ENCODE peak calls at places on chromosomes 13 and 19, in ten cellular contexts. K is body of pancreas, J is A549, X is WTC11, M is activated B cell treated with CpG ODN at 0.5 μM for 24 hours, E is endodermal cell, B is fibroblast of mammary gland, T is tibial artery, Y is fibroblast of the aortic adventitia, W is left ventricle myocardium inferior. F is an unnamed sample.

GRCh38 chr13:48602296-48603040 is 51.3 kb upstream of the CYSLTR2 start:
- DNase-seq in E (no peak), Y (no peak), J (no peak), T (no peak), K (no peak), M (no peak), W (no peak), B (no peak), X (no peak), F (no peak)

GRCh38 chr13:82803341-82803740 is 1078.9 kb downstream of the SLITRK1 start:
- DNase-seq in T (no peak), W (no peak), E (no peak), Y (peak; percentile 7), J (no peak), K (no peak), M (no peak), B (peak; percentile 35), X (no peak), F (no peak)

GRCh38 chr13:41490616-41491015 is 33.3 kb downstream of the RGCC start:
- DNase-seq in B (no peak), J (no peak), Y (no peak), X (no peak), W (no peak), T (no peak), K (no peak), E (no peak), M (no peak), F (no peak)

GRCh38 chr13:23558675-23559536 is 11.3 kb upstream of the TNFRSF19 start:
- DNase-seq in B (peak; percentile 89), E (no peak), Y (peak; percentile 93), M (no peak), T (no peak), K (no peak), J (peak; percentile 80), W (peak; percentile 57), X (no peak), F (peak; percentile 25)

GRCh38 chr13:97387487-97388353 is 46.2 kb upstream of the RAP2A start:
- DNase-seq in K (no peak), W (no peak), B (no peak), X (no peak), E (no peak), T (no peak), J (no peak), Y (no peak), M (no peak), F (no peak)

GRCh38 chr19:33374406-33374703 is 846 bp downstream of the CEBPG start:
- DNase-seq in Y (peak; percentile 53), J (no peak), T (no peak), E (no peak), X (no peak), B (no peak), K (peak; percentile 50), M (no peak), W (no peak), F (no peak)

GRCh38 chr13:44523176-44524017 is 52.7 kb downstream of the TSC22D1 start:
- DNase-seq in B (peak; percentile 52), K (peak; percentile 20), M (no peak), Y (peak; percentile 75), W (no peak), X (no peak), T (no peak), E (no peak), J (peak; percentile 61), F (no peak)

GRCh38 chr19:771332-771785 is 20.4 kb downstream of the MISP start:
- DNase-seq in X (no peak), W (no peak), T (no peak), K (no peak), B (peak; percentile 55), E (peak; percentile 66), Y (peak; percentile 47), M (no peak), J (peak; percentile 81), F (peak; percentile 43)

GRCh38 chr19:36255316-36255715 is 40.4 kb downstream of the ZNF146 start:
- DNase-seq in T (no peak), W (no peak), B (no peak), Y (no peak), X (no peak), K (no peak), E (no peak), J (no peak), M (no peak), F (no peak)

GRCh38 chr19:11012507-11012906 is 51.7 kb downstream of the SMARCA4 start:
- DNase-seq in T (no peak), M (no peak), K (no peak), J (no peak), Y (no peak), W (no peak), X (no peak), E (no peak), B (no peak), F (no peak)

GRCh38 chr13:109667754-109668360 is 118.5 kb downstream of the IRS2 start:
- DNase-seq in X (no peak), J (no peak), E (no peak), W (no peak), T (no peak), K (no peak), B (no peak), Y (no peak), M (no peak), F (no peak)

GRCh38 chr13:112960671-112961070 is 8.3 kb upstream of the MCF2L start:
- DNase-seq in T (peak; percentile 34), B (no peak), Y (no peak), K (no peak), M (no peak), E (no peak), J (no peak), X (no peak), W (no peak), F (no peak)
- TF ChIP-seq CTCF in T (no peak), B (no peak), Y (no peak), K (no peak), M (no peak), E (no peak), J (no peak), X (no peak), W (no peak), F (no peak)

GRCh38 chr19:15452111-15453047 is 2.6 kb upstream of the WIZ start:
- DNase-seq in Y (peak; percentile 71), K (peak; percentile 92), W (peak; percentile 91), T (peak; percentile 95), B (peak; percentile 82), J (peak; percentile 86), M (no peak), X (peak; percentile 99), E (peak; percentile 99), F (peak; percentile 65)

GRCh38 chr19:15454371-15454800 is 4.6 kb upstream of the WIZ start:
- DNase-seq in E (no peak), W (no peak), X (no peak), J (peak; percentile 38), T (no peak), K (peak; percentile 54), B (no peak), Y (no peak), M (no peak), F (no peak)

GRCh38 chr19:15453906-15454305 is 4.2 kb upstream of the WIZ start:
- DNase-seq in T (peak; percentile 63), M (no peak), K (no peak), X (no peak), B (no peak), J (no peak), Y (no peak), E (no peak), W (no peak), F (no peak)

GRCh38 chr19:15450528-15450890 is 753 bp upstream of the WIZ start:
- DNase-seq in E (no peak), J (no peak), B (no peak), K (no peak), T (no peak), M (no peak), W (no peak), Y (no peak), X (no peak), F (no peak)

DNA sequence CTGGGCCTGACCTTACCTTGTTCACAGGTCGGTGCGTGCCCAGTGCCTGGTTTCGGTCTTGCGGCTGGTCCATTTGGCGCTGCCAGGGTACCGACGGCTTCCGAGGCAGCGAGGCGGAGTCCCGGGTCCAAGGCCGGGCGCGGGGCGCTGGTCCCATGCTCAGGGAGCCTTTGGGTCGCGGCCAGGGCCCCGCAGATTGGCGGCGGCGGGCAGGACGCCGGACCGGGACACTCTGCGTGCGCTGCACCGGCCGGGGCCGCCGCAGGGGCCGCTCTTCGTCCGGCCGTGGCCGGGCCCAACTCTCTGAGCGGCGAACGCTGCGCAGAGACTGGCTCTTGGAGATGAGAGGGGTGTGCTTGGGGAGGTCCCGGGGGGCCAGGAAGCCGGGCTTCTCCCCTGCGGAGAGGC is 3.3 kb upstream of the WIZ start:
- DNase-seq in M (no peak), X (peak; percentile 46), Y (no peak), B (no peak), J (no peak), W (no peak), T (no peak), E (peak; percentile 78), K (no peak), F (no peak)
- TF ChIP-seq CTCF in M (no peak), X (no peak), Y (peak; percentile 27), B (no peak), J (no peak), W (peak; percentile 57), T (peak; percentile 27), E (peak; percentile 60), K (peak; percentile 19), F (peak; percentile 29)

DNA sequence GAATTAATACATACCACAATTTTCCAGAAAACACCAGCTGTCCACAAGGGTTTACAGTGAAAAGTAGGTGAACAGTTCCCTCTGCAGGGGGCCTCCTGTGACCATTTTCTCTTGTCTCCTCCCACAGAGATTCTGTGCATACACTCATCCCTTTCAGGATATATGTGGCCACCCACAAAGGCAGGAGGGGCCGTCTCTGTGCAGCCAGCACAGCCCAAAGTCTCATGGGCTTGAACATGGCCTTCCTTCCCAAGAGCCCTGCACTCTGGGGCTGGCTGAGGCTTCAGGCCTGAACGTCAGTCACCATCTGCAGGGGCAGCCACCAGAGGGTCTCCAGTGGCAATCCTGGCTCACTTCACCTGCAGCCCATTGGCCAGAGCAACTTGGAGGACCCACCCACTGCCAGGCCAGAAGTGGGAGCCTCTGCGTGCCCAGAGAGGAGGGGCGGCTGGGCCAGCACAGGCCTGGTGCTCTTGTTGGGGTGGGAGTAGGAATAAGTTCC is 25.2 kb downstream of the TMEM161A start:
- DNase-seq in B (peak; percentile 62), T (no peak), E (peak; percentile 90), K (no peak), X (peak; percentile 62), Y (peak; percentile 30), M (no peak), J (peak; percentile 16), W (no peak), F (no peak)
- TF ChIP-seq CTCF in B (no peak), T (no peak), E (peak; percentile 36), K (no peak), X (no peak), Y (peak; percentile 8), M (no peak), J (no peak), W (no peak), F (no peak)

DNA sequence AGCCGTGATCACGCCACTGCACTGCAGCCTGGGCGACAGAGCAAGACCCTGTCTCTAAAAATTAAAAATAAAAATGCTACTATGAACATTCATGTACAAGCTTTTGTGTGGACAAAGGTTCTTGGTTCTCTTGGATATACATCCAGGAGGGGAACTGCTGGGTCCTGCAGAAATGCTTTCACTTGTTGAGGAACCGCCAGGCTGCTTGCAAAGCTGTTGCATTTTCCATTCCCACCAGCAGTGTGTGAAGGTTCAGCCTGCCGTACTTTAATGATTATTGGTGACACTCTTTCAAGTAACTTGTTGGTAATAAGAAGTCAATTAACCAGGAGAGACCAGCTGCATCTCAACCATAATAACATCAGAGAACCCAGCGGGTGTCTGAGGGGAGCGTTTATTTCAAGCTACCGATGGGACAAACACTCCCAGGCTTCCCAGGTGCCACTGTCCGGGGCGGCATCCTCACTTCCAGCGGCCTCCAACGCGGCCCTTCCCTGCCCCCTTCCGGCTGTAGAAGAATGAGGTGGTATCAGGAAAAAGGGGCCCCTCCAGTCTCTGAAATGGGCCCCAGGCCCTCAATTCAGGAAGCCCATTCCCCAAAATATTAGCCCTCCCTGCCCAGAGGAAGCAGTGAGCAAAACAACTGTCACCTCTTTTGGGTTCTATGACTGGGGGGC is 15.2 kb upstream of the PPP1R12C start:
- DNase-seq in W (no peak), T (no peak), J (no peak), K (no peak), M (no peak), E (no peak), Y (no peak), X (no peak), B (no peak), F (no peak)
- TF ChIP-seq CTCF in W (peak; percentile 15), T (no peak), J (no peak), K (no peak), M (no peak), E (peak; percentile 63), Y (peak; percentile 4), X (no peak), B (no peak), F (peak; percentile 23)